ENCODE peak calls at places on chromosomes 4 and X, in nine cellular contexts. J is NCI-H510A treated with DMSO at 0.1 percent for 48 hours; O is stimulated activated CD4-positive, alpha-beta T cell treated with anti-CD3 and anti-CD28 coated beads, Interleukin-4, amount 100 ng/mL, for 48 hours; T is GM20000; K is NCI-H1417; P is tibial nerve; S is stimulated activated CD8-positive, alpha-beta memory T cell treated with anti-CD3 and anti-CD28 coated beads, Interleukin-2, amount 100 ng/mL, for 48 hours; F is T-helper 1 cell; B is iris pigment epithelial cell. Y is an unnamed sample.

GRCh38 chr4:37628977-37629609 is 57.1 kb downstream of the RELL1 start:
- DNase-seq in J (no peak), B (peak), T (no peak), S (no peak), K (no peak), O (no peak), P (peak), F (no peak), Y (no peak)

GRCh38 chr4:122764071-122764807 is 31.7 kb downstream of the BBS12 start:
- DNase-seq in T (no peak), P (no peak), K (no peak), B (peak), O (no peak), F (no peak), S (no peak), J (no peak), Y (no peak)

GRCh38 chrX:101206471-101206870 is 13.1 kb upstream of the DRP2 start:
- DNase-seq in J (peak), F (no peak), S (no peak), K (no peak), P (no peak), O (no peak), B (peak), T (peak), Y (peak)

GRCh38 chr4:121977251-121978168 is 25.6 kb upstream of the TRPC3 start:
- DNase-seq in B (peak), J (no peak), S (no peak), O (no peak), K (peak), T (peak), P (no peak), F (no peak), Y (no peak)

GRCh38 chrX:46643636-46644035 is 70.1 kb downstream of the CHST7 start:
- DNase-seq in T (no peak), J (no peak), S (no peak), O (no peak), F (no peak), P (no peak), B (no peak), K (no peak), Y (no peak)

GRCh38 chr4:114226968-114227760 is 247.7 kb upstream of the ARSJ start:
- DNase-seq in S (no peak), F (no peak), P (no peak), J (no peak), K (no peak), O (no peak), B (peak), T (no peak), Y (no peak)

GRCh38 chrX:138748480-138748879 is 37.0 kb upstream of the FGF13 start:
- DNase-seq in P (no peak), K (no peak), S (no peak), F (no peak), T (no peak), O (no peak), B (peak), J (no peak), Y (no peak)

GRCh38 chr4:40289366-40290188 is 45.6 kb upstream of the CHRNA9 start:
- DNase-seq in O (no peak), J (no peak), P (no peak), F (no peak), T (no peak), S (no peak), K (no peak), B (peak), Y (no peak)

GRCh38 chr4:105215609-105216313 is 69.1 kb downstream of the TET2 start:
- DNase-seq in P (no peak), F (no peak), S (no peak), O (no peak), B (peak), J (no peak), T (peak), K (no peak), Y (no peak)

GRCh38 chrX:119853449-119853848 is 686 bp upstream of the UPF3B start:
- DNase-seq in J (peak), F (no peak), S (no peak), P (peak), T (no peak), K (no peak), B (no peak), O (no peak), Y (no peak)

GRCh38 chrX:135521405-135522131 is 1.1 kb downstream of the INTS6L start:
- DNase-seq in O (peak), P (peak), F (peak), B (peak), S (peak), J (peak), T (peak), K (peak), Y (peak)

GRCh38 chrX:10769696-10770619 is 149.6 kb upstream of the MID1 start:
- DNase-seq in P (no peak), B (peak), F (no peak), O (no peak), K (peak), J (peak), T (no peak), S (no peak), Y (peak)

GRCh38 chr4:159269143-159269542 is 166.3 kb downstream of the RAPGEF2 start:
- DNase-seq in S (no peak), J (no peak), K (no peak), T (no peak), P (no peak), B (no peak), F (no peak), O (no peak), Y (no peak)

GRCh38 chr4:117771647-117772337 is 262.5 kb upstream of the NDST3 start:
- DNase-seq in F (no peak), P (no peak), B (no peak), K (no peak), O (no peak), J (no peak), T (no peak), S (no peak), Y (no peak)

Y was measured in NCI-H748 treated with DMSO at 0.1 percent for 48 hours.